ENCODE peak calls at places on chromosomes 16 and 17, in ten cellular contexts. One of them, this sample, is unnamed.

GRCh38 chr17:43477832-43478634 is 5.7 kb upstream of the DHX8 start:
- DNase-seq in AG20443: peak; percentile 64
- DNase-seq in activated CD4-positive, alpha-beta T cell treated with anti-CD3 and anti-CD28 coated beads, Interleukin-2, amount 50 U/mL, for 1 hour: no peak
- DNase-seq in AG08395: peak; percentile 43
- DNase-seq in MV-4-11: no peak
- DNase-seq in NCI-H460: no peak
- DNase-seq in stimulated activated naive CD4-positive, alpha-beta T cell: no peak
- DNase-seq in T-helper 1 cell: no peak
- DNase-seq in amniotic stem cell: no peak
- DNase-seq in coronary artery: no peak
- DNase-seq in this sample: no peak

GRCh38 chr17:58536541-58536940 is 22.1 kb upstream of the MTMR4 start:
- DNase-seq in AG20443: no peak
- DNase-seq in activated CD4-positive, alpha-beta T cell treated with anti-CD3 and anti-CD28 coated beads, Interleukin-2, amount 50 U/mL, for 1 hour: no peak
- DNase-seq in AG08395: no peak
- DNase-seq in MV-4-11: no peak
- DNase-seq in NCI-H460: no peak
- DNase-seq in stimulated activated naive CD4-positive, alpha-beta T cell: no peak
- DNase-seq in T-helper 1 cell: no peak
- DNase-seq in amniotic stem cell: no peak
- DNase-seq in coronary artery: no peak
- DNase-seq in this sample: no peak

GRCh38 chr16:17161034-17161433 is 309.7 kb downstream of the XYLT1 start:
- DNase-seq in AG20443: no peak
- DNase-seq in activated CD4-positive, alpha-beta T cell treated with anti-CD3 and anti-CD28 coated beads, Interleukin-2, amount 50 U/mL, for 1 hour: no peak
- DNase-seq in AG08395: no peak
- DNase-seq in MV-4-11: no peak
- DNase-seq in NCI-H460: no peak
- DNase-seq in stimulated activated naive CD4-positive, alpha-beta T cell: no peak
- DNase-seq in T-helper 1 cell: no peak
- DNase-seq in amniotic stem cell: no peak
- DNase-seq in coronary artery: no peak
- DNase-seq in this sample: no peak

GRCh38 chr17:56141046-56141839 is 12.0 kb upstream of the ANKFN1 start:
- DNase-seq in AG20443: peak; percentile 56
- DNase-seq in activated CD4-positive, alpha-beta T cell treated with anti-CD3 and anti-CD28 coated beads, Interleukin-2, amount 50 U/mL, for 1 hour: no peak
- DNase-seq in AG08395: peak; percentile 52
- DNase-seq in MV-4-11: no peak
- DNase-seq in NCI-H460: no peak
- DNase-seq in stimulated activated naive CD4-positive, alpha-beta T cell: no peak
- DNase-seq in T-helper 1 cell: no peak
- DNase-seq in amniotic stem cell: no peak
- DNase-seq in coronary artery: no peak
- DNase-seq in this sample: no peak

GRCh38 chr16:89135166-89135565 is 36.4 kb upstream of the CDH15 start:
- DNase-seq in AG20443: no peak
- DNase-seq in activated CD4-positive, alpha-beta T cell treated with anti-CD3 and anti-CD28 coated beads, Interleukin-2, amount 50 U/mL, for 1 hour: no peak
- DNase-seq in AG08395: no peak
- DNase-seq in MV-4-11: no peak
- DNase-seq in NCI-H460: no peak
- DNase-seq in stimulated activated naive CD4-positive, alpha-beta T cell: no peak
- DNase-seq in T-helper 1 cell: no peak
- DNase-seq in amniotic stem cell: no peak
- DNase-seq in coronary artery: no peak
- DNase-seq in this sample: peak; percentile 47

GRCh38 chr17:33494156-33494555 is 201.1 kb upstream of the ASIC2 start:
- DNase-seq in AG20443: no peak
- DNase-seq in activated CD4-positive, alpha-beta T cell treated with anti-CD3 and anti-CD28 coated beads, Interleukin-2, amount 50 U/mL, for 1 hour: no peak
- DNase-seq in AG08395: no peak
- DNase-seq in MV-4-11: no peak
- DNase-seq in NCI-H460: no peak
- DNase-seq in stimulated activated naive CD4-positive, alpha-beta T cell: no peak
- DNase-seq in T-helper 1 cell: no peak
- DNase-seq in amniotic stem cell: no peak
- DNase-seq in coronary artery: no peak
- DNase-seq in this sample: no peak

GRCh38 chr17:27990100-27990499 is 52.4 kb upstream of the NLK start:
- DNase-seq in AG20443: no peak
- DNase-seq in activated CD4-positive, alpha-beta T cell treated with anti-CD3 and anti-CD28 coated beads, Interleukin-2, amount 50 U/mL, for 1 hour: no peak
- DNase-seq in AG08395: no peak
- DNase-seq in MV-4-11: no peak
- DNase-seq in NCI-H460: no peak
- DNase-seq in stimulated activated naive CD4-positive, alpha-beta T cell: no peak
- DNase-seq in T-helper 1 cell: no peak
- DNase-seq in amniotic stem cell: no peak
- DNase-seq in coronary artery: no peak
- DNase-seq in this sample: no peak

GRCh38 chr16:12341423-12341822 is 364.9 kb downstream of the SNX29 start:
- DNase-seq in AG20443: peak; percentile 55
- DNase-seq in activated CD4-positive, alpha-beta T cell treated with anti-CD3 and anti-CD28 coated beads, Interleukin-2, amount 50 U/mL, for 1 hour: no peak
- DNase-seq in AG08395: peak; percentile 69
- DNase-seq in MV-4-11: peak; percentile 14
- DNase-seq in NCI-H460: no peak
- DNase-seq in stimulated activated naive CD4-positive, alpha-beta T cell: no peak
- DNase-seq in T-helper 1 cell: no peak
- DNase-seq in amniotic stem cell: no peak
- DNase-seq in coronary artery: no peak
- DNase-seq in this sample: no peak

GRCh38 chr17:19284005-19284959 is 47.1 kb downstream of the EPN2 start:
- DNase-seq in AG20443: no peak
- DNase-seq in activated CD4-positive, alpha-beta T cell treated with anti-CD3 and anti-CD28 coated beads, Interleukin-2, amount 50 U/mL, for 1 hour: no peak
- DNase-seq in AG08395: no peak
- DNase-seq in MV-4-11: peak; percentile 64
- DNase-seq in NCI-H460: no peak
- DNase-seq in stimulated activated naive CD4-positive, alpha-beta T cell: no peak
- DNase-seq in T-helper 1 cell: no peak
- DNase-seq in amniotic stem cell: no peak
- DNase-seq in coronary artery: no peak
- DNase-seq in this sample: no peak

GRCh38 chr17:72145972-72146755 is 25.3 kb downstream of the SOX9 start:
- DNase-seq in AG20443: peak; percentile 63
- DNase-seq in activated CD4-positive, alpha-beta T cell treated with anti-CD3 and anti-CD28 coated beads, Interleukin-2, amount 50 U/mL, for 1 hour: no peak
- DNase-seq in AG08395: peak; percentile 64
- DNase-seq in MV-4-11: no peak
- DNase-seq in NCI-H460: no peak
- DNase-seq in stimulated activated naive CD4-positive, alpha-beta T cell: no peak
- DNase-seq in T-helper 1 cell: no peak
- DNase-seq in amniotic stem cell: no peak
- DNase-seq in coronary artery: no peak
- DNase-seq in this sample: no peak

GRCh38 chr16:3022208-3022696 is 1.5 kb downstream of the HCFC1R1 start:
- DNase-seq in AG20443: peak; percentile 90
- DNase-seq in activated CD4-positive, alpha-beta T cell treated with anti-CD3 and anti-CD28 coated beads, Interleukin-2, amount 50 U/mL, for 1 hour: peak; percentile 81
- DNase-seq in AG08395: peak; percentile 89
- DNase-seq in MV-4-11: peak; percentile 71
- DNase-seq in NCI-H460: peak; percentile 90
- DNase-seq in stimulated activated naive CD4-positive, alpha-beta T cell: no peak
- DNase-seq in T-helper 1 cell: peak; percentile 72
- DNase-seq in amniotic stem cell: peak; percentile 87
- DNase-seq in coronary artery: peak; percentile 96
- DNase-seq in this sample: peak; percentile 93

GRCh38 chr17:27345141-27345904 is 51.4 kb downstream of the WSB1 start:
- DNase-seq in AG20443: no peak
- DNase-seq in activated CD4-positive, alpha-beta T cell treated with anti-CD3 and anti-CD28 coated beads, Interleukin-2, amount 50 U/mL, for 1 hour: no peak
- DNase-seq in AG08395: no peak
- DNase-seq in MV-4-11: no peak
- DNase-seq in NCI-H460: no peak
- DNase-seq in stimulated activated naive CD4-positive, alpha-beta T cell: no peak
- DNase-seq in T-helper 1 cell: no peak
- DNase-seq in amniotic stem cell: no peak
- DNase-seq in coronary artery: no peak
- DNase-seq in this sample: no peak

GRCh38 chr17:78224226-78225087 is 7.0 kb upstream of the TMEM235 start:
- DNase-seq in AG20443: no peak
- DNase-seq in activated CD4-positive, alpha-beta T cell treated with anti-CD3 and anti-CD28 coated beads, Interleukin-2, amount 50 U/mL, for 1 hour: no peak
- DNase-seq in AG08395: no peak
- DNase-seq in MV-4-11: no peak
- DNase-seq in NCI-H460: no peak
- DNase-seq in stimulated activated naive CD4-positive, alpha-beta T cell: no peak
- DNase-seq in T-helper 1 cell: no peak
- DNase-seq in amniotic stem cell: no peak
- DNase-seq in coronary artery: no peak
- DNase-seq in this sample: no peak

GRCh38 chr17:13792314-13792713 is 190.6 kb upstream of the HS3ST3A1 start:
- DNase-seq in AG20443: peak; percentile 24
- DNase-seq in activated CD4-positive, alpha-beta T cell treated with anti-CD3 and anti-CD28 coated beads, Interleukin-2, amount 50 U/mL, for 1 hour: no peak
- DNase-seq in AG08395: peak; percentile 40
- DNase-seq in MV-4-11: peak; percentile 26
- DNase-seq in NCI-H460: no peak
- DNase-seq in stimulated activated naive CD4-positive, alpha-beta T cell: no peak
- DNase-seq in T-helper 1 cell: no peak
- DNase-seq in amniotic stem cell: no peak
- DNase-seq in coronary artery: no peak
- DNase-seq in this sample: no peak

GRCh38 chr17:83062011-83062817 is 17.2 kb upstream of the METRNL start:
- DNase-seq in AG20443: no peak
- DNase-seq in activated CD4-positive, alpha-beta T cell treated with anti-CD3 and anti-CD28 coated beads, Interleukin-2, amount 50 U/mL, for 1 hour: no peak
- DNase-seq in AG08395: no peak
- DNase-seq in MV-4-11: no peak
- DNase-seq in NCI-H460: no peak
- DNase-seq in stimulated activated naive CD4-positive, alpha-beta T cell: no peak
- DNase-seq in T-helper 1 cell: no peak
- DNase-seq in amniotic stem cell: no peak
- DNase-seq in coronary artery: peak; percentile 62
- DNase-seq in this sample: peak; percentile 43

GRCh38 chr16:4372315-4372577 is 598 bp downstream of the VASN start:
- DNase-seq in AG20443: no peak
- DNase-seq in activated CD4-positive, alpha-beta T cell treated with anti-CD3 and anti-CD28 coated beads, Interleukin-2, amount 50 U/mL, for 1 hour: no peak
- DNase-seq in AG08395: no peak
- DNase-seq in MV-4-11: no peak
- DNase-seq in NCI-H460: no peak
- DNase-seq in stimulated activated naive CD4-positive, alpha-beta T cell: no peak
- DNase-seq in T-helper 1 cell: no peak
- DNase-seq in amniotic stem cell: no peak
- DNase-seq in coronary artery: no peak
- DNase-seq in this sample: no peak

GRCh38 chr17:726331-726919 is 6.0 kb upstream of the TLCD3A start:
- DNase-seq in AG20443: no peak
- DNase-seq in activated CD4-positive, alpha-beta T cell treated with anti-CD3 and anti-CD28 coated beads, Interleukin-2, amount 50 U/mL, for 1 hour: no peak
- DNase-seq in AG08395: no peak
- DNase-seq in MV-4-11: no peak
- DNase-seq in NCI-H460: no peak
- DNase-seq in stimulated activated naive CD4-positive, alpha-beta T cell: no peak
- DNase-seq in T-helper 1 cell: no peak
- DNase-seq in amniotic stem cell: no peak
- DNase-seq in coronary artery: no peak
- DNase-seq in this sample: no peak

GRCh38 chr17:19311016-19311415 is 51.5 kb downstream of the B9D1 start:
- DNase-seq in AG20443: no peak
- DNase-seq in activated CD4-positive, alpha-beta T cell treated with anti-CD3 and anti-CD28 coated beads, Interleukin-2, amount 50 U/mL, for 1 hour: no peak
- DNase-seq in AG08395: no peak
- DNase-seq in MV-4-11: no peak
- DNase-seq in NCI-H460: no peak
- DNase-seq in stimulated activated naive CD4-positive, alpha-beta T cell: no peak
- DNase-seq in T-helper 1 cell: no peak
- DNase-seq in amniotic stem cell: no peak
- DNase-seq in coronary artery: no peak
- DNase-seq in this sample: no peak

GRCh38 chr16:7867831-7868230 is 535.2 kb downstream of the RBFOX1 start:
- DNase-seq in AG20443: no peak
- DNase-seq in activated CD4-positive, alpha-beta T cell treated with anti-CD3 and anti-CD28 coated beads, Interleukin-2, amount 50 U/mL, for 1 hour: no peak
- DNase-seq in AG08395: no peak
- DNase-seq in MV-4-11: no peak
- DNase-seq in NCI-H460: no peak
- DNase-seq in stimulated activated naive CD4-positive, alpha-beta T cell: no peak
- DNase-seq in T-helper 1 cell: no peak
- DNase-seq in amniotic stem cell: no peak
- DNase-seq in coronary artery: no peak
- DNase-seq in this sample: no peak

GRCh38 chr16:57863434-57864160 is 61.3 kb upstream of the KIFC3 start:
- DNase-seq in AG20443: peak; percentile 86
- DNase-seq in activated CD4-positive, alpha-beta T cell treated with anti-CD3 and anti-CD28 coated beads, Interleukin-2, amount 50 U/mL, for 1 hour: no peak
- DNase-seq in AG08395: peak; percentile 86
- DNase-seq in MV-4-11: peak; percentile 25
- DNase-seq in NCI-H460: peak; percentile 82
- DNase-seq in stimulated activated naive CD4-positive, alpha-beta T cell: no peak
- DNase-seq in T-helper 1 cell: no peak
- DNase-seq in amniotic stem cell: peak; percentile 65
- DNase-seq in coronary artery: peak; percentile 74
- DNase-seq in this sample: no peak

GRCh38 chr16:56970934-56971767 is 9.4 kb downstream of the CETP start:
- DNase-seq in AG20443: no peak
- DNase-seq in activated CD4-positive, alpha-beta T cell treated with anti-CD3 and anti-CD28 coated beads, Interleukin-2, amount 50 U/mL, for 1 hour: no peak
- DNase-seq in AG08395: peak; percentile 31
- DNase-seq in MV-4-11: no peak
- DNase-seq in NCI-H460: no peak
- DNase-seq in stimulated activated naive CD4-positive, alpha-beta T cell: no peak
- DNase-seq in T-helper 1 cell: no peak
- DNase-seq in amniotic stem cell: no peak
- DNase-seq in coronary artery: no peak
- DNase-seq in this sample: no peak

GRCh38 chr17:45332505-45332904 is 15.7 kb upstream of the MAP3K14 start:
- DNase-seq in AG20443: no peak
- DNase-seq in activated CD4-positive, alpha-beta T cell treated with anti-CD3 and anti-CD28 coated beads, Interleukin-2, amount 50 U/mL, for 1 hour: no peak
- DNase-seq in AG08395: no peak
- DNase-seq in MV-4-11: no peak
- DNase-seq in NCI-H460: no peak
- DNase-seq in stimulated activated naive CD4-positive, alpha-beta T cell: no peak
- DNase-seq in T-helper 1 cell: no peak
- DNase-seq in amniotic stem cell: no peak
- DNase-seq in coronary artery: peak; percentile 22
- DNase-seq in this sample: peak; percentile 15